ENCODE peak calls at places on chromosomes 5 and 9, in six cellular contexts. One of them, this sample, is unnamed.

GRCh38 chr9:125297917-125298316 is 36.3 kb downstream of the GAPVD1 start:
- DNase-seq in neural progenitor cell: no peak
- DNase-seq in GM23248: no peak
- DNase-seq in mesendoderm: no peak
- DNase-seq in IMR-90: no peak
- DNase-seq in A549: no peak
- DNase-seq in this sample: no peak

GRCh38 chr5:140801494-140801841 is 611 bp downstream of the PCDHA3 start:
- DNase-seq in neural progenitor cell: no peak
- DNase-seq in GM23248: peak
- DNase-seq in mesendoderm: no peak
- DNase-seq in IMR-90: no peak
- DNase-seq in A549: peak
- DNase-seq in this sample: no peak

GRCh38 chr9:128555180-128555721 is 2.9 kb downstream of the SPTAN1 start:
- DNase-seq in neural progenitor cell: peak
- DNase-seq in GM23248: peak
- DNase-seq in mesendoderm: peak
- DNase-seq in IMR-90: peak
- DNase-seq in A549: peak
- DNase-seq in this sample: peak

GRCh38 chr9:79432485-79432884 is 139.3 kb upstream of the TLE4 start:
- DNase-seq in neural progenitor cell: no peak
- DNase-seq in GM23248: no peak
- DNase-seq in mesendoderm: peak
- DNase-seq in IMR-90: no peak
- DNase-seq in A549: peak
- DNase-seq in this sample: no peak

GRCh38 chr9:74770508-74771261 is 117.0 kb downstream of the TRPM6 start:
- DNase-seq in neural progenitor cell: peak
- DNase-seq in GM23248: peak
- DNase-seq in mesendoderm: peak
- DNase-seq in IMR-90: no peak
- DNase-seq in A549: peak
- DNase-seq in this sample: no peak

GRCh38 chr9:84293001-84293798 is 47.4 kb downstream of the SLC28A3 start:
- DNase-seq in neural progenitor cell: no peak
- DNase-seq in GM23248: no peak
- DNase-seq in mesendoderm: no peak
- DNase-seq in IMR-90: no peak
- DNase-seq in A549: no peak
- DNase-seq in this sample: no peak

GRCh38 chr9:111730937-111731567 is 63.7 kb downstream of the SHOC1 start:
- DNase-seq in neural progenitor cell: no peak
- DNase-seq in GM23248: no peak
- DNase-seq in mesendoderm: no peak
- DNase-seq in IMR-90: peak
- DNase-seq in A549: peak
- DNase-seq in this sample: peak

GRCh38 chr5:15533124-15533893 is 33.3 kb downstream of the FBXL7 start:
- DNase-seq in neural progenitor cell: no peak
- DNase-seq in GM23248: peak
- DNase-seq in mesendoderm: no peak
- DNase-seq in IMR-90: peak
- DNase-seq in A549: no peak
- DNase-seq in this sample: peak

GRCh38 chr5:40383719-40384651 is 295.7 kb upstream of the PTGER4 start:
- DNase-seq in neural progenitor cell: no peak
- DNase-seq in GM23248: peak
- DNase-seq in mesendoderm: peak
- DNase-seq in IMR-90: peak
- DNase-seq in A549: peak
- DNase-seq in this sample: peak

GRCh38 chr5:10331341-10331796 is 22.1 kb upstream of the MARCHF6 start:
- DNase-seq in neural progenitor cell: no peak
- DNase-seq in GM23248: peak
- DNase-seq in mesendoderm: no peak
- DNase-seq in IMR-90: peak
- DNase-seq in A549: peak
- DNase-seq in this sample: peak

GRCh38 chr9:100308965-100309564 is 43.7 kb downstream of the TEX10 start:
- DNase-seq in neural progenitor cell: no peak
- DNase-seq in GM23248: peak
- DNase-seq in mesendoderm: no peak
- DNase-seq in IMR-90: peak
- DNase-seq in A549: no peak
- DNase-seq in this sample: peak

GRCh38 chr5:39816111-39816834 is 391.5 kb upstream of the DAB2 start:
- DNase-seq in neural progenitor cell: no peak
- DNase-seq in GM23248: no peak
- DNase-seq in mesendoderm: no peak
- DNase-seq in IMR-90: no peak
- DNase-seq in A549: no peak
- DNase-seq in this sample: peak

GRCh38 chr5:78747703-78748359 is 99.3 kb upstream of the LHFPL2 start:
- DNase-seq in neural progenitor cell: no peak
- DNase-seq in GM23248: peak
- DNase-seq in mesendoderm: peak
- DNase-seq in IMR-90: peak
- DNase-seq in A549: no peak
- DNase-seq in this sample: peak

GRCh38 chr5:56306433-56307150 is 73.5 kb upstream of the ANKRD55 start:
- DNase-seq in neural progenitor cell: no peak
- DNase-seq in GM23248: no peak
- DNase-seq in mesendoderm: no peak
- DNase-seq in IMR-90: no peak
- DNase-seq in A549: no peak
- DNase-seq in this sample: no peak

GRCh38 chr5:116876240-116876840 is 301.7 kb upstream of the SEMA6A start:
- DNase-seq in neural progenitor cell: no peak
- DNase-seq in GM23248: no peak
- DNase-seq in mesendoderm: no peak
- DNase-seq in IMR-90: no peak
- DNase-seq in A549: no peak
- DNase-seq in this sample: no peak

GRCh38 chr9:136015656-136016055 is 54.5 kb upstream of the UBAC1 start:
- DNase-seq in neural progenitor cell: peak
- DNase-seq in GM23248: no peak
- DNase-seq in mesendoderm: no peak
- DNase-seq in IMR-90: no peak
- DNase-seq in A549: no peak
- DNase-seq in this sample: no peak

GRCh38 chr9:19379697-19380046 is 364 bp downstream of the RPS6 start:
- DNase-seq in neural progenitor cell: peak
- DNase-seq in GM23248: peak
- DNase-seq in mesendoderm: no peak
- DNase-seq in IMR-90: peak
- DNase-seq in A549: no peak
- DNase-seq in this sample: no peak

GRCh38 chr9:86515221-86515620 is 161.0 kb upstream of the TUT7 start:
- DNase-seq in neural progenitor cell: no peak
- DNase-seq in GM23248: no peak
- DNase-seq in mesendoderm: no peak
- DNase-seq in IMR-90: no peak
- DNase-seq in A549: no peak
- DNase-seq in this sample: no peak

GRCh38 chr5:89213584-89213983 is 330.6 kb upstream of the MEF2C start:
- DNase-seq in neural progenitor cell: no peak
- DNase-seq in GM23248: peak
- DNase-seq in mesendoderm: no peak
- DNase-seq in IMR-90: peak
- DNase-seq in A549: no peak
- DNase-seq in this sample: peak

GRCh38 chr9:17116400-17116837 is 18.4 kb upstream of the CNTLN start:
- DNase-seq in neural progenitor cell: peak
- DNase-seq in GM23248: peak
- DNase-seq in mesendoderm: peak
- DNase-seq in IMR-90: peak
- DNase-seq in A549: peak
- DNase-seq in this sample: peak

GRCh38 chr5:32461441-32462120 is 17.0 kb upstream of the ZFR start:
- DNase-seq in neural progenitor cell: no peak
- DNase-seq in GM23248: peak
- DNase-seq in mesendoderm: no peak
- DNase-seq in IMR-90: peak
- DNase-seq in A549: no peak
- DNase-seq in this sample: no peak

GRCh38 chr9:87882627-87883026 is at the start of gene SPATA31E1:
- DNase-seq in neural progenitor cell: peak
- DNase-seq in GM23248: no peak
- DNase-seq in mesendoderm: no peak
- DNase-seq in IMR-90: no peak
- DNase-seq in A549: no peak
- DNase-seq in this sample: no peak

GRCh38 chr5:128629162-128629561 is 91.1 kb upstream of the FBN2 start:
- DNase-seq in neural progenitor cell: no peak
- DNase-seq in GM23248: peak
- DNase-seq in mesendoderm: peak
- DNase-seq in IMR-90: no peak
- DNase-seq in A549: no peak
- DNase-seq in this sample: no peak

GRCh38 chr9:2962471-2963172 is 118.7 kb upstream of the PUM3 start:
- DNase-seq in neural progenitor cell: no peak
- DNase-seq in GM23248: no peak
- DNase-seq in mesendoderm: no peak
- DNase-seq in IMR-90: no peak
- DNase-seq in A549: no peak
- DNase-seq in this sample: no peak

GRCh38 chr9:119375892-119376291 is 6.7 kb upstream of the BRINP1 start:
- DNase-seq in neural progenitor cell: peak
- DNase-seq in GM23248: peak
- DNase-seq in mesendoderm: peak
- DNase-seq in IMR-90: no peak
- DNase-seq in A549: peak
- DNase-seq in this sample: peak

GRCh38 chr9:96867282-96867814 is 13.0 kb upstream of the ZNF782 start:
- DNase-seq in neural progenitor cell: no peak
- DNase-seq in GM23248: no peak
- DNase-seq in mesendoderm: no peak
- DNase-seq in IMR-90: no peak
- DNase-seq in A549: no peak
- DNase-seq in this sample: no peak

GRCh38 chr9:15161744-15162143 is 145.3 kb downstream of the TTC39B start:
- DNase-seq in neural progenitor cell: no peak
- DNase-seq in GM23248: no peak
- DNase-seq in mesendoderm: no peak
- DNase-seq in IMR-90: no peak
- DNase-seq in A549: no peak
- DNase-seq in this sample: no peak

GRCh38 chr9:75889977-75890540 is 414 bp upstream of the PCSK5 start:
- DNase-seq in neural progenitor cell: peak
- DNase-seq in GM23248: peak
- DNase-seq in mesendoderm: no peak
- DNase-seq in IMR-90: peak
- DNase-seq in A549: peak
- DNase-seq in this sample: peak

GRCh38 chr5:174624754-174625506 is 99.5 kb upstream of the MSX2 start:
- DNase-seq in neural progenitor cell: no peak
- DNase-seq in GM23248: no peak
- DNase-seq in mesendoderm: peak
- DNase-seq in IMR-90: peak
- DNase-seq in A549: no peak
- DNase-seq in this sample: no peak

GRCh38 chr9:16371306-16371705 is 499.2 kb downstream of the BNC2 start:
- DNase-seq in neural progenitor cell: peak
- DNase-seq in GM23248: no peak
- DNase-seq in mesendoderm: no peak
- DNase-seq in IMR-90: no peak
- DNase-seq in A549: no peak
- DNase-seq in this sample: peak

GRCh38 chr9:92896037-92896436 is 18.2 kb upstream of the ZNF484 start:
- DNase-seq in neural progenitor cell: no peak
- DNase-seq in GM23248: no peak
- DNase-seq in mesendoderm: no peak
- DNase-seq in IMR-90: no peak
- DNase-seq in A549: no peak
- DNase-seq in this sample: no peak

GRCh38 chr9:92897323-92897722 is 19.5 kb upstream of the ZNF484 start:
- DNase-seq in neural progenitor cell: no peak
- DNase-seq in GM23248: no peak
- DNase-seq in mesendoderm: no peak
- DNase-seq in IMR-90: no peak
- DNase-seq in A549: no peak
- DNase-seq in this sample: no peak

GRCh38 chr9:92890761-92891160 is 12.9 kb upstream of the ZNF484 start:
- DNase-seq in neural progenitor cell: no peak
- DNase-seq in GM23248: no peak
- DNase-seq in mesendoderm: no peak
- DNase-seq in IMR-90: no peak
- DNase-seq in A549: no peak
- DNase-seq in this sample: no peak

GRCh38 chr9:92894711-92895362 is 17.0 kb upstream of the ZNF484 start:
- DNase-seq in neural progenitor cell: no peak
- DNase-seq in GM23248: no peak
- DNase-seq in mesendoderm: no peak
- DNase-seq in IMR-90: no peak
- DNase-seq in A549: no peak
- DNase-seq in this sample: no peak
- H3K4me2 ChIP-seq in neural progenitor cell: no peak
- H3K4me2 ChIP-seq in GM23248: no peak
- H3K4me2 ChIP-seq in mesendoderm: no peak
- H3K4me2 ChIP-seq in IMR-90: no peak
- H3K4me2 ChIP-seq in A549: no peak
- H3K4me2 ChIP-seq in this sample: no peak

GRCh38 chr9:124268248-124268647 is 10.5 kb downstream of the NEK6 start:
- DNase-seq in neural progenitor cell: no peak
- DNase-seq in GM23248: no peak
- DNase-seq in mesendoderm: no peak
- DNase-seq in IMR-90: no peak
- DNase-seq in A549: no peak
- DNase-seq in this sample: no peak
- H3K4me2 ChIP-seq in neural progenitor cell: no peak
- H3K4me2 ChIP-seq in GM23248: peak
- H3K4me2 ChIP-seq in mesendoderm: no peak
- H3K4me2 ChIP-seq in IMR-90: peak
- H3K4me2 ChIP-seq in A549: no peak
- H3K4me2 ChIP-seq in this sample: no peak

GRCh38 chr9:112858625-112859147 is 32.0 kb downstream of the SLC46A2 start:
- DNase-seq in neural progenitor cell: no peak
- DNase-seq in GM23248: peak
- DNase-seq in mesendoderm: no peak
- DNase-seq in IMR-90: peak
- DNase-seq in A549: no peak
- DNase-seq in this sample: peak
- H3K4me2 ChIP-seq in neural progenitor cell: no peak
- H3K4me2 ChIP-seq in GM23248: peak
- H3K4me2 ChIP-seq in mesendoderm: no peak
- H3K4me2 ChIP-seq in IMR-90: no peak
- H3K4me2 ChIP-seq in A549: no peak
- H3K4me2 ChIP-seq in this sample: no peak

DNA sequence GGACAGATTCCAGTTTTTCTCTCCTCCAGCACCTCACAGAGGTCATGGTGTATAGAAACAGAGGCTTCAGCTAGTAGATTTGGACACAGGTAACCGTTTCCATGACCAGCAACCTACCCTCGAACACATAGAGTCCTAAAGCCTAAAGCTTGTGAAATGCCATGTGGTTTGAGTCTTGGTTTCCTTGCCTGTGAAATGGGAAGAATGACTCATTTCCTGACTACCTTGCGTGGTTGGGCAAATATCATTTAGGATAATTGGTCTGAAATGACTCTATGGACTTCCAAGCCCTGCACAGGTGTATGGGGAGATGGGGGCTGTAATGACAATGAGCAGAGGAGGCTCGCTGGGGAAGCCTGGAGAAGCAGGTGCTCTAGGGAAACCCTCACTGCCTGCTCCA is 134.6 kb downstream of the TTLL11 start:
- DNase-seq in neural progenitor cell: no peak
- DNase-seq in GM23248: peak
- DNase-seq in mesendoderm: no peak
- DNase-seq in IMR-90: peak
- DNase-seq in A549: no peak
- DNase-seq in this sample: peak
- H3K4me2 ChIP-seq in neural progenitor cell: no peak
- H3K4me2 ChIP-seq in GM23248: no peak
- H3K4me2 ChIP-seq in mesendoderm: no peak
- H3K4me2 ChIP-seq in IMR-90: no peak
- H3K4me2 ChIP-seq in A549: no peak
- H3K4me2 ChIP-seq in this sample: no peak